ENCODE peak calls at places on chromosomes 13 and 19, in four cellular contexts. One of them, this sample, is unnamed.

GRCh38 chr13:106570354-106570822 is 2.5 kb upstream of the ARGLU1 start:
- DNase-seq in HepG2: no peak
- DNase-seq in GM12878: no peak
- DNase-seq in K562: peak; percentile 55
- DNase-seq in this sample: peak; percentile 85

GRCh38 chr13:79349011-79349410 is 57.0 kb downstream of the RBM26 start:
- DNase-seq in GM12878: no peak
- DNase-seq in K562: no peak
- DNase-seq in HepG2: no peak
- DNase-seq in this sample: no peak

GRCh38 chr19:34576292-34576691 is 94.7 kb downstream of the WTIP start:
- DNase-seq in GM12878: no peak
- DNase-seq in K562: no peak
- DNase-seq in HepG2: no peak
- DNase-seq in this sample: no peak

GRCh38 chr19:11422163-11423068 is 3.3 kb upstream of the RGL3 start:
- DNase-seq in HepG2: no peak
- DNase-seq in GM12878: peak; percentile 64
- DNase-seq in K562: no peak
- DNase-seq in this sample: peak; percentile 99

GRCh38 chr13:66501187-66501586 is 728.9 kb downstream of the PCDH9 start:
- DNase-seq in HepG2: no peak
- DNase-seq in GM12878: no peak
- DNase-seq in K562: no peak
- DNase-seq in this sample: no peak

GRCh38 chr13:47175172-47175806 is 278.4 kb upstream of the HTR2A start:
- DNase-seq in GM12878: no peak
- DNase-seq in K562: no peak
- DNase-seq in HepG2: no peak
- DNase-seq in this sample: no peak

GRCh38 chr13:95317037-95317989 is 16.1 kb upstream of the ABCC4 start:
- DNase-seq in HepG2: no peak
- DNase-seq in GM12878: no peak
- DNase-seq in K562: peak; percentile 39
- DNase-seq in this sample: no peak

GRCh38 chr13:63954683-63955082 is 2539.0 kb upstream of the PCDH20 start:
- DNase-seq in GM12878: no peak
- DNase-seq in HepG2: no peak
- DNase-seq in K562: no peak
- DNase-seq in this sample: no peak

GRCh38 chr19:55830656-55831055 is 1.1 kb downstream of the NLRP11 start:
- DNase-seq in GM12878: no peak
- DNase-seq in HepG2: no peak
- DNase-seq in K562: no peak
- DNase-seq in this sample: no peak

GRCh38 chr13:25686831-25687495 is 315.2 kb downstream of the ATP8A2 start:
- DNase-seq in HepG2: no peak
- DNase-seq in K562: no peak
- DNase-seq in GM12878: no peak
- DNase-seq in this sample: no peak

GRCh38 chr19:13060233-13060963 is 42.3 kb downstream of the LYL1 start:
- DNase-seq in HepG2: peak; percentile 90
- DNase-seq in K562: peak; percentile 61
- DNase-seq in GM12878: no peak
- DNase-seq in this sample: no peak

GRCh38 chr19:17734146-17734545 is 14.9 kb downstream of the MAP1S start:
- DNase-seq in GM12878: no peak
- DNase-seq in K562: no peak
- DNase-seq in HepG2: no peak
- DNase-seq in this sample: no peak

GRCh38 chr19:36182612-36183454 is 30.6 kb upstream of the COX7A1 start:
- DNase-seq in GM12878: no peak
- DNase-seq in HepG2: no peak
- DNase-seq in K562: no peak
- DNase-seq in this sample: no peak

GRCh38 chr19:3369337-3370213 is 3.2 kb downstream of the NFIC start:
- DNase-seq in GM12878: no peak
- DNase-seq in HepG2: no peak
- DNase-seq in K562: no peak
- DNase-seq in this sample: no peak

GRCh38 chr19:6076675-6077463 is 33.4 kb downstream of the RFX2 start:
- DNase-seq in HepG2: no peak
- DNase-seq in GM12878: no peak
- DNase-seq in K562: no peak
- DNase-seq in this sample: no peak

GRCh38 chr13:43261018-43261417 is 237.6 kb downstream of the DNAJC15 start:
- DNase-seq in K562: no peak
- DNase-seq in HepG2: no peak
- DNase-seq in GM12878: no peak
- DNase-seq in this sample: no peak

GRCh38 chr19:52943884-52944643 is 18.6 kb downstream of the ZNF816 start:
- DNase-seq in K562: no peak
- DNase-seq in GM12878: no peak
- DNase-seq in HepG2: peak; percentile 28
- DNase-seq in this sample: no peak

GRCh38 chr19:52943134-52943883 is 19.4 kb downstream of the ZNF816 start:
- DNase-seq in HepG2: no peak
- DNase-seq in K562: no peak
- DNase-seq in GM12878: no peak
- DNase-seq in this sample: no peak

GRCh38 chr19:52945652-52946321 is 16.9 kb downstream of the ZNF816 start:
- DNase-seq in GM12878: no peak
- DNase-seq in HepG2: no peak
- DNase-seq in K562: no peak
- DNase-seq in this sample: peak; percentile 63

GRCh38 chr19:52941941-52942370 is 18.7 kb upstream of the ZNF888 start:
- DNase-seq in K562: peak; percentile 29
- DNase-seq in HepG2: no peak
- DNase-seq in GM12878: no peak
- DNase-seq in this sample: peak; percentile 45

GRCh38 chr19:52942371-52943133 is 19.3 kb upstream of the ZNF888 start:
- DNase-seq in HepG2: peak; percentile 82
- DNase-seq in K562: peak; percentile 80
- DNase-seq in GM12878: peak; percentile 48
- DNase-seq in this sample: peak; percentile 97
- TF ChIP-seq TCF7 in HepG2: no peak
- TF ChIP-seq TCF7 in K562: no peak
- TF ChIP-seq TCF7 in GM12878: no peak
- TF ChIP-seq TCF7 in this sample: no peak

GRCh38 chr13:105513448-105513847 is 1022.0 kb downstream of the EFNB2 start:
- DNase-seq in K562: no peak
- DNase-seq in GM12878: no peak
- DNase-seq in HepG2: no peak
- DNase-seq in this sample: no peak

GRCh38 chr13:105506463-105506862 is 1029.0 kb downstream of the EFNB2 start:
- DNase-seq in GM12878: no peak
- DNase-seq in K562: no peak
- DNase-seq in HepG2: no peak
- DNase-seq in this sample: no peak

GRCh38 chr13:105510363-105510762 is 1025.1 kb downstream of the EFNB2 start:
- DNase-seq in K562: no peak
- DNase-seq in HepG2: no peak
- DNase-seq in GM12878: no peak
- DNase-seq in this sample: no peak
- TF ChIP-seq ATF3 in K562: no peak
- TF ChIP-seq ATF3 in HepG2: no peak
- TF ChIP-seq ATF3 in GM12878: no peak
- TF ChIP-seq ATF3 in this sample: no peak

GRCh38 chr19:46420056-46420455 is 6.7 kb upstream of the CCDC8 start:
- DNase-seq in K562: no peak
- DNase-seq in HepG2: no peak
- DNase-seq in GM12878: no peak
- DNase-seq in this sample: no peak

GRCh38 chr19:46426506-46427162 is 2.1 kb downstream of the PNMA8C start:
- DNase-seq in HepG2: peak; percentile 71
- DNase-seq in GM12878: no peak
- DNase-seq in K562: peak; percentile 81
- DNase-seq in this sample: peak; percentile 87

GRCh38 chr19:46423194-46423593 is 5.5 kb downstream of the PNMA8C start:
- DNase-seq in HepG2: no peak
- DNase-seq in GM12878: no peak
- DNase-seq in K562: no peak
- DNase-seq in this sample: no peak

GRCh38 chr19:46426035-46426505 is 2.7 kb downstream of the PNMA8C start:
- DNase-seq in K562: no peak
- DNase-seq in HepG2: peak; percentile 58
- DNase-seq in GM12878: no peak
- DNase-seq in this sample: no peak

DNA sequence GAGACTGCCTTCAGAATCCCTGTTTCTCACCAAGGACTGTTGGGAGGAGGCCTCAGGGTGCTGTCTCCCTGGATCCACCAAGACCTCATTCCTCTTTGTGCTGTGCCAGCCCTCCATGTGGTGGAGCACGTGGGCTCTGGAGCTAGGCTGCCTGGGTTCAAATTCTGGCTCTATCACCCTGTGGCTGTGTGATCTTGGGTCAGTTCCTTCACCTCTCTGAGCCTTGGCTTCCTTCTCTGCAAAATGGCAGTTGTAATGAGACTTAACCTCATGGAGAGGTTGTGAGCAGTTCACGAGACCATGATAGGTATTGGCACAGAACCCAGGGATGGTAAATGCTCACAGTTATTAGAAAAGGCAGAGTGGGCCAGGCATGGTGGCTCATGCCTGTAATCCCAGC is 6.4 kb downstream of the PNMA8C start:
- DNase-seq in GM12878: no peak
- DNase-seq in HepG2: no peak
- DNase-seq in K562: no peak
- DNase-seq in this sample: no peak
- TF ChIP-seq TCF7 in GM12878: no peak
- TF ChIP-seq TCF7 in HepG2: no peak
- TF ChIP-seq TCF7 in K562: no peak
- TF ChIP-seq TCF7 in this sample: no peak

GRCh38 chr13:112696001-112696868 is 6.4 kb downstream of the ATP11A start:
- DNase-seq in K562: no peak
- DNase-seq in GM12878: no peak
- DNase-seq in HepG2: no peak
- DNase-seq in this sample: peak; percentile 9

GRCh38 chr13:112699318-112699918 is 9.6 kb downstream of the ATP11A start:
- DNase-seq in HepG2: peak; percentile 29
- DNase-seq in GM12878: no peak
- DNase-seq in K562: no peak
- DNase-seq in this sample: peak; percentile 4

GRCh38 chr13:112696869-112697465 is 7.1 kb downstream of the ATP11A start:
- DNase-seq in HepG2: no peak
- DNase-seq in K562: no peak
- DNase-seq in GM12878: no peak
- DNase-seq in this sample: peak; percentile 6

GRCh38 chr13:112700291-112701060 is 10.6 kb downstream of the ATP11A start:
- DNase-seq in K562: no peak
- DNase-seq in HepG2: no peak
- DNase-seq in GM12878: no peak
- DNase-seq in this sample: peak; percentile 8

DNA sequence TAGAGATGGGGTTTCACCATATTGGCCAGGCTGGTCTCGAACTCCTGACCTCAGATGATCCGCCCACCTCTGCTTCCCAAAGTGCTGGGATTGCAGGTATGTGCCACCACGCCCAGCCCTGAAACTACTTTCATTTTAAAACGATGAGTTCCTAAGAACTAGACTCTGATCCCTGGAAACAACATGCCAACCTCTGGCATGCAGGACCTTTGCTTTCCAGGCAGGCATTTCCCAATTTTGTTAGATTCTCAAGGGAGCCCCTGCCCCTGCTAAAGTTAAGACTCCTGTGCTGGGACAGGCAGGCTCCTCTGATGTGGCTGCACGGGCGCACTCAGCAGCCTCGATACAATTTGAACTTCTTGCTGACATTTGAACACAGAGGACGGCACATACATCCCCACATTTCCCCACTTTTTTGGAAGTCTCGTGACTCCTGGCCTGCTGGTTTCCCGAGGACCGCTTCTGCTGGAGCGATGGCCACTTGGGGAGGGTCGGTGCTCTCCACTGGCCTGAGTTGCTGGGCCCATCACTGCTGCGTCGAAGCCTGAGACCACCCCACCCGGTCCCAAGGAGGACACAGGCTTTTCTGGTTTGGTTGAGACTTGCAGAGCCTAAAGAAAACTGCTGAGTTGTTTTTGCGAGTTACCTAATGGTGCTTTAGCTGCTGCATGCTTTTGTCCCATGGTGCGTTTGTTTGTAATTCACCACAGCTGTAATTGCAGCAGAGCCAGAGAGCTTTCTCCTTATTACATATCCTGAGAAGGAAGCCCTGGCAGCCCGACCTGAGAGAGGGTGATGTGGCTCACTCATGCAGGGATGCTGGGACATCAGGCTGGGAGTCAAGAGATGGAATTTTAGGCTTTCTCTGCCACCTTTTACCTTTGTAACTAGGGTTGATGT is 8.2 kb downstream of the ATP11A start:
- DNase-seq in GM12878: no peak
- DNase-seq in K562: no peak
- DNase-seq in HepG2: peak; percentile 53
- DNase-seq in this sample: peak; percentile 10
- TF ChIP-seq ATF3 in GM12878: no peak
- TF ChIP-seq ATF3 in K562: no peak
- TF ChIP-seq ATF3 in HepG2: no peak
- TF ChIP-seq ATF3 in this sample: no peak

GRCh38 chr19:53068834-53069233 is 24.3 kb downstream of the ERVV-2 start:
- DNase-seq in K562: no peak
- DNase-seq in GM12878: no peak
- DNase-seq in HepG2: no peak
- DNase-seq in this sample: no peak

DNA sequence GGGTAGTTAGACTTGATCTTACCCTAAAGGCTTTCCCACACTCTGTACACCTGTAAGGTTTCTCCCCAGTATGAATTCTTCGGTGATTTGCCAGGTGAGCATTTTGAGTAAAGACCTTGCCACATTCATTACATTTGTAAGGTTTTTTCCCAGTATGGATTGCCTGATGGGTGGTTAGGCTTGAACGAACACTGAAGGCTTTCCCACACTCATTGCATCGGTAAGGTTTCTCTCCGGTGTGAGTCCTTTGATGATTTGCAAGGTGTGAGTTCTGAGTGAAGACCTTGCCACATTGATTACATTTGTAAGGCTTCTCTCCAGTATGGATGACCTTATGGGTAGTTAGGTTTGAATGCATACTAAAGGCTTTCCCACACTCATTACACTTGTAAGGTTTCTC is 23.7 kb downstream of the ERVV-2 start:
- DNase-seq in K562: no peak
- DNase-seq in GM12878: no peak
- DNase-seq in HepG2: no peak
- DNase-seq in this sample: no peak
- TF ChIP-seq TCF7 in K562: no peak
- TF ChIP-seq TCF7 in GM12878: no peak
- TF ChIP-seq TCF7 in HepG2: no peak
- TF ChIP-seq TCF7 in this sample: no peak

This sample was measured in WTC11.